ENCODE peak calls at places on chromosome 13, in nine cellular contexts. Y is NT2/D1; J is cardiac muscle cell; V is CD4-positive, alpha-beta T cell; Q is heart left ventricle; Z is foreskin keratinocyte; U is upper lobe of left lung; B is tibial artery; H is H1. L is an unnamed sample.
A peak's percentile ranks its signal among the peaks of the same experiment; 100 is the strongest.

GRCh38 chr13:37225414-37226047 is 120.1 kb upstream of the CSNK1A1L start:
- DNase-seq in Y (no peak), V (no peak), H (no peak), Z (peak; percentile 93), J (no peak), B (no peak), U (no peak), Q (no peak), L (no peak)

GRCh38 chr13:50400930-50401553 is 385.8 kb downstream of the KCNRG start:
- DNase-seq in J (no peak), V (no peak), Q (no peak), Y (no peak), B (no peak), H (no peak), U (no peak), Z (peak; percentile 79), L (no peak)

GRCh38 chr13:107743983-107744382 is 471.4 kb downstream of the LIG4 start:
- DNase-seq in Y (no peak), J (no peak), Q (no peak), H (no peak), U (no peak), Z (no peak), B (no peak), V (no peak), L (no peak)

GRCh38 chr13:98352226-98352625 is 175.2 kb upstream of the RNF113B start:
- DNase-seq in U (no peak), B (no peak), Q (no peak), Z (no peak), J (no peak), V (no peak), Y (no peak), H (no peak), L (no peak)

GRCh38 chr13:60679928-60680693 is 283.1 kb downstream of the TDRD3 start:
- DNase-seq in J (no peak), B (no peak), U (no peak), Y (no peak), Z (no peak), Q (no peak), V (no peak), H (no peak), L (no peak)

GRCh38 chr13:27923794-27924528 is 4.2 kb downstream of the PDX1 start:
- DNase-seq in H (peak; percentile 62), Z (no peak), V (no peak), U (peak; percentile 81), Y (no peak), Q (no peak), B (no peak), J (no peak), L (no peak)

GRCh38 chr13:108957369-108958012 is 328.1 kb downstream of the MYO16 start:
- DNase-seq in H (no peak), Q (no peak), U (no peak), Y (no peak), B (no peak), Z (peak; percentile 97), V (no peak), J (no peak), L (no peak)

GRCh38 chr13:86563308-86563707 is 764.1 kb upstream of the SLITRK6 start:
- DNase-seq in J (no peak), B (no peak), Z (peak; percentile 30), U (no peak), Y (no peak), V (no peak), Q (no peak), H (no peak), L (no peak)

GRCh38 chr13:40464991-40465390 is 201.4 kb downstream of the FOXO1 start:
- DNase-seq in J (no peak), Y (no peak), Z (no peak), Q (no peak), U (no peak), H (no peak), V (no peak), B (no peak), L (no peak)

GRCh38 chr13:68872338-68872737 is 1235.3 kb upstream of the ATXN8OS start:
- DNase-seq in V (no peak), Y (no peak), U (no peak), H (no peak), B (no peak), J (no peak), Q (no peak), Z (no peak), L (no peak)

GRCh38 chr13:70894258-70894657 is 786.0 kb upstream of the KLHL1 start:
- DNase-seq in H (no peak), J (no peak), V (no peak), U (no peak), Y (no peak), Q (no peak), Z (no peak), B (no peak), L (no peak)

GRCh38 chr13:76293346-76293745 is 592.9 kb downstream of the KCTD12 start:
- DNase-seq in U (no peak), H (no peak), Y (no peak), J (no peak), V (no peak), B (no peak), Z (peak; percentile 77), Q (no peak), L (no peak)

GRCh38 chr13:63389756-63390155 is 1974.1 kb upstream of the PCDH20 start:
- DNase-seq in J (no peak), Q (no peak), U (no peak), Y (no peak), V (no peak), Z (no peak), B (no peak), H (no peak), L (no peak)

GRCh38 chr13:50085063-50085462 is 69.8 kb downstream of the KCNRG start:
- DNase-seq in Z (peak; percentile 21), Q (no peak), U (no peak), B (no peak), V (no peak), H (no peak), Y (no peak), J (peak; percentile 53), L (no peak)

GRCh38 chr13:113371061-113371460 is 7.1 kb upstream of the GRTP1 start:
- DNase-seq in Z (no peak), U (peak; percentile 57), B (no peak), H (peak; percentile 42), V (no peak), J (no peak), Q (no peak), Y (no peak), L (no peak)

GRCh38 chr13:113378825-113379224 is 14.9 kb upstream of the GRTP1 start:
- DNase-seq in J (no peak), B (no peak), U (no peak), Y (no peak), Q (no peak), H (no peak), V (no peak), Z (no peak), L (no peak)

GRCh38 chr13:113373811-113374485 is 10.0 kb upstream of the GRTP1 start:
- DNase-seq in U (peak; percentile 49), V (no peak), J (no peak), B (no peak), H (no peak), Z (no peak), Y (no peak), Q (no peak), L (no peak)

GRCh38 chr13:113369881-113370280 is 6.0 kb upstream of the GRTP1 start:
- DNase-seq in H (peak; percentile 35), V (no peak), J (no peak), Z (no peak), Q (no peak), B (no peak), Y (no peak), U (no peak), L (no peak)

GRCh38 chr13:113374511-113375175 is 10.7 kb upstream of the GRTP1 start:
- DNase-seq in H (no peak), Y (no peak), U (peak; percentile 26), Z (no peak), J (no peak), Q (no peak), V (no peak), B (no peak), L (no peak)
- H3K27me3 ChIP-seq in H (no peaks in the 10 kb centered on the region), Y (no peaks in the 10 kb centered on the region), U (no peaks in the 10 kb centered on the region), Z (no peaks in the 10 kb centered on the region), J (no peaks in the 10 kb centered on the region), Q (no peaks in the 10 kb centered on the region), V (no peaks in the 10 kb centered on the region), B (peaks cover 13% of the 10 kb centered on the region), L (peaks cover 24% of the 10 kb centered on the region)

GRCh38 chr13:20796791-20797513 is 23.2 kb upstream of the EEF1AKMT1 start:
- DNase-seq in V (no peak), Q (no peak), Y (no peak), U (no peak), H (no peak), Z (no peak), J (no peak), B (no peak), L (no peak)
- H3K27me3 ChIP-seq in V (no peaks in the 10 kb centered on the region), Q (no peaks in the 10 kb centered on the region), Y (no peaks in the 10 kb centered on the region), U (no peaks in the 10 kb centered on the region), H (no peaks in the 10 kb centered on the region), Z (no peaks in the 10 kb centered on the region), J (no peaks in the 10 kb centered on the region), B (no peaks in the 10 kb centered on the region), L (no peaks in the 10 kb centered on the region)

DNA sequence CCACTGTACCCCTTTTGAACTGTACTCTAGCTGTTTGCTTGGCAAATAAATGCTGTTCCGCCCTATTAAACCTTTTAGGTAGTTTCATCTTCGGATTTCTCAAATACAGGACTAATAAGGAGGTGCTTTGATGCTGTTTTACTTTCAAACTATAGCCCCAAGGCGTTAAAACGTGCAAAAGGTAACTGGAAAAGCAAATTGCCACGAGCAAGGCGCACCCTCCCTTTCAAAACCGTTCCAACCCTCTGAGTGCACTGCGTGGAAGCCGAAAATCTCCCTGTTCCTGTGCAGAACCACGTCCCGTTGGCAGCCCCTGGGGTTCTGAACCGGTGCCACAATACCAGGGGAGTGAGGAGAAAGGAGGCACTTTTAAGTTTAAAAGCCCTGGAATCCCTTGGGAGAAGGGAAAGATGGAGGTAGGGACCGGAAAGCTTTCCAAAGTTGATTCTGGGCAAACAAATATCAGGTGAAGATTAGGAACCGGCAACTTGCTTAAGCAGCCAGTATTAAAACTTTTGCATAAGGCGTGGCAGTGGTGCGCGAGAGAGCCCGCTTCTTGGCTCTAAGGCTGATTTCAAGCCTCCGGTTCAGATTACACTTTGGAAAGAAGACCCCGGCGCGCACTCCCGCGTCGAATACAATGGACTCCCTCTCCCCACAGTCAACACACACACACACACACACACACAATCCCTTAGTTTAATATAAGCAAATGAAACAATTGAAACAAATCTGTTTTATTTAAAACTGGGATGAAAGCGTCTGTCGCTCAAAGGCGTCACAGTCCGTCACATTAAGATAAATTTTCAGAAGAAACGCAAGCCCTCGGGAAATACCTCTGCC is 9.5 kb downstream of the POU4F1 start:
- DNase-seq in U (no peak), B (no peak), H (peak; percentile 66), J (no peak), Y (no peak), Z (no peak), V (no peak), Q (no peak), L (no peak)
- H3K27me3 ChIP-seq in U (peaks cover 23% of the 10 kb centered on the region), B (peaks cover 98% of the 10 kb centered on the region), H (peaks cover 81% of the 10 kb centered on the region), J (peaks cover 100% of the 10 kb centered on the region), Y (peaks cover 89% of the 10 kb centered on the region), Z (peaks cover 88% of the 10 kb centered on the region), V (peaks cover 99% of the 10 kb centered on the region), Q (peaks cover 100% of the 10 kb centered on the region), L (peaks cover 37% of the 10 kb centered on the region)

DNA sequence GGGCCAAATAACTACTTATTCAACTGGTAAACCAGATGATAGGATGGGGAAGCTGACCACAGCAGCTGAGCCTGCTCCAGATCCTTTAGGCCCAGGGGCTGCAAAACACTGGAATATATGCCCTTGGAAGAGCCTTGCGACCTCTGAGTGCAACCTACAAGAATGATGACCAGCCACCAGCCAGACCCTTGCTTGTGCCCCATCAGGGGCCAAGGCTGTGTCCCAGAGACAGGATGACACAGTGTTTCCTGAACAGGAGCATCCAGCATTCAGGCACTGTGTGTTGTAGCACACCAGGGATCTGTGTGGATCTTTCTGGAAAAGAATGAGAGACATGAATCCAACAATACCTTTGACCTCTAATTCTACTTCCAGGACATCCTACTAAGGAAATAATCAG is 14.5 kb downstream of the GJA3 start:
- DNase-seq in Z (no peak), V (no peak), H (no peak), U (no peak), B (no peak), J (no peak), Q (no peak), Y (no peak), L (no peak)
- H3K27me3 ChIP-seq in Z (peaks cover 62% of the 10 kb centered on the region), V (peaks cover 39% of the 10 kb centered on the region), H (peaks cover 4% of the 10 kb centered on the region), U (peaks cover 6% of the 10 kb centered on the region), B (peaks cover 68% of the 10 kb centered on the region), J (no peaks in the 10 kb centered on the region), Q (peaks cover 27% of the 10 kb centered on the region), Y (no peaks in the 10 kb centered on the region), L (no peaks in the 10 kb centered on the region)

L was measured in esophagus squamous epithelium.